ENCODE peak calls at places on chromosomes 3 and 15, in nine cellular contexts. G, L, C, S, M, B, Z, N and F are unnamed samples.

GRCh38 chr3:77563012-77563411 is 523.1 kb downstream of the ROBO2 start:
- DNase-seq in G (no peak), L (no peak), C (no peak), S (no peak), M (no peak), B (no peak), Z (no peak), N (no peak), F (no peak)

GRCh38 chr3:113212155-113212844 is 943 bp downstream of the BOC start:
- DNase-seq in G (peak; percentile 42), L (peak; percentile 28), C (no peak), S (no peak), M (peak; percentile 30), B (peak; percentile 18), Z (no peak), N (peak; percentile 46), F (no peak)

GRCh38 chr15:48177383-48177874 is 666 bp downstream of the MYEF2 start:
- DNase-seq in G (peak; percentile 50), L (peak; percentile 77), C (peak; percentile 62), S (peak; percentile 19), M (peak; percentile 51), B (peak; percentile 84), Z (peak; percentile 27), N (no peak), F (peak; percentile 42)

GRCh38 chr3:66297917-66298316 is 77.1 kb downstream of the SLC25A26 start:
- DNase-seq in G (no peak), L (no peak), C (peak; percentile 75), S (no peak), M (no peak), B (peak; percentile 34), Z (no peak), N (no peak), F (no peak)

GRCh38 chr3:63159764-63160163 is 118.3 kb upstream of the SYNPR start:
- DNase-seq in G (no peak), L (no peak), C (no peak), S (no peak), M (no peak), B (no peak), Z (no peak), N (no peak), F (no peak)

GRCh38 chr3:197356275-197356674 is 57.9 kb upstream of the DLG1 start:
- DNase-seq in G (no peak), L (no peak), C (no peak), S (no peak), M (no peak), B (no peak), Z (no peak), N (no peak), F (no peak)

GRCh38 chr3:160455846-160456245 is 6.3 kb upstream of the TRIM59 start:
- DNase-seq in G (no peak), L (no peak), C (no peak), S (no peak), M (no peak), B (no peak), Z (no peak), N (no peak), F (no peak)

GRCh38 chr15:52436971-52437370 is 91.7 kb downstream of the MYO5A start:
- DNase-seq in G (no peak), L (no peak), C (peak; percentile 65), S (no peak), M (no peak), B (no peak), Z (no peak), N (no peak), F (no peak)

GRCh38 chr3:188233320-188233719 is 79.4 kb downstream of the LPP start:
- DNase-seq in G (no peak), L (no peak), C (peak; percentile 78), S (no peak), M (no peak), B (peak; percentile 28), Z (no peak), N (no peak), F (no peak)

GRCh38 chr15:74036271-74037170 is 42.0 kb downstream of the PML start:
- DNase-seq in G (peak; percentile 56), L (peak; percentile 33), C (peak; percentile 73), S (peak; percentile 70), M (peak; percentile 79), B (peak; percentile 82), Z (no peak), N (peak; percentile 82), F (peak; percentile 3)

GRCh38 chr3:115848641-115849040 is 225.3 kb downstream of the GAP43 start:
- DNase-seq in G (no peak), L (no peak), C (no peak), S (no peak), M (no peak), B (no peak), Z (no peak), N (no peak), F (no peak)

GRCh38 chr3:45606991-45607712 is 12.6 kb downstream of the LIMD1 start:
- DNase-seq in G (no peak), L (no peak), C (peak; percentile 52), S (no peak), M (no peak), B (peak; percentile 30), Z (no peak), N (no peak), F (no peak)

GRCh38 chr3:27485853-27486252 is 1.7 kb upstream of the SLC4A7 start:
- DNase-seq in G (no peak), L (peak; percentile 4), C (no peak), S (no peak), M (no peak), B (no peak), Z (peak; percentile 70), N (peak; percentile 27), F (peak; percentile 35)

GRCh38 chr3:171192176-171192854 is 165.8 kb upstream of the SLC2A2 start:
- DNase-seq in G (peak; percentile 61), L (no peak), C (peak; percentile 94), S (peak; percentile 22), M (no peak), B (peak; percentile 87), Z (no peak), N (no peak), F (no peak)

GRCh38 chr15:64288577-64288976 is 67.4 kb downstream of the CSNK1G1 start:
- DNase-seq in G (no peak), L (no peak), C (peak; percentile 86), S (no peak), M (no peak), B (peak; percentile 50), Z (no peak), N (no peak), F (no peak)